ENCODE peak calls at places on chromosomes 5 and 9, in four cellular contexts. C is cardiac fibroblast, D is body of pancreas, G is stomach. E is an unnamed sample.

GRCh38 chr5:160423025-160423554 is 1.4 kb downstream of the PTTG1 start:
- DNase-seq in C (no peak), G (no peak), D (no peak), E (no peak)

GRCh38 chr5:154962494-154962893 is 21.6 kb downstream of the MRPL22 start:
- DNase-seq in C (no peak), D (no peak), G (no peak), E (peak)

GRCh38 chr5:164532226-164532937 is 1027.0 kb downstream of the MAT2B start:
- DNase-seq in G (no peak), C (no peak), D (no peak), E (no peak)

GRCh38 chr9:117725426-117725887 is 21.3 kb downstream of the TLR4 start:
- DNase-seq in G (no peak), D (peak), C (peak), E (peak)

GRCh38 chr5:154723740-154724505 is 31.3 kb upstream of the LARP1 start:
- DNase-seq in G (no peak), D (no peak), C (peak), E (peak)

GRCh38 chr5:1512541-1513291 is 11.0 kb downstream of the LPCAT1 start:
- DNase-seq in D (peak), C (no peak), G (peak), E (no peak)

GRCh38 chr9:87888501-87888900 is 5.8 kb downstream of the SPATA31E1 start:
- DNase-seq in D (no peak), C (no peak), G (no peak), E (no peak)

GRCh38 chr5:5158472-5158895 is 18.4 kb downstream of the ADAMTS16 start:
- DNase-seq in D (no peak), G (no peak), C (peak), E (peak)

GRCh38 chr5:160479926-160480325 is 58.3 kb downstream of the PTTG1 start:
- DNase-seq in G (no peak), C (peak), D (no peak), E (peak)

GRCh38 chr5:176364765-176365662 is at the start of gene ARL10:
- DNase-seq in C (peak), D (no peak), G (no peak), E (peak)

GRCh38 chr9:71637926-71638325 is 130.4 kb downstream of the CEMIP2 start:
- DNase-seq in D (no peak), G (no peak), C (no peak), E (no peak)

GRCh38 chr9:112856843-112857242 is 33.8 kb downstream of the SLC46A2 start:
- DNase-seq in C (no peak), G (no peak), D (no peak), E (no peak)

GRCh38 chr5:179134511-179134910 is 74.3 kb downstream of the ZNF354C start:
- DNase-seq in G (no peak), D (no peak), C (no peak), E (no peak)

GRCh38 chr9:130268521-130269131 is 3.1 kb downstream of the HMCN2 start:
- DNase-seq in G (no peak), D (no peak), C (no peak), E (no peak)
- TF ChIP-seq CTCF in G (no peak), D (no peak), C (no peak), E (no peak)

DNA sequence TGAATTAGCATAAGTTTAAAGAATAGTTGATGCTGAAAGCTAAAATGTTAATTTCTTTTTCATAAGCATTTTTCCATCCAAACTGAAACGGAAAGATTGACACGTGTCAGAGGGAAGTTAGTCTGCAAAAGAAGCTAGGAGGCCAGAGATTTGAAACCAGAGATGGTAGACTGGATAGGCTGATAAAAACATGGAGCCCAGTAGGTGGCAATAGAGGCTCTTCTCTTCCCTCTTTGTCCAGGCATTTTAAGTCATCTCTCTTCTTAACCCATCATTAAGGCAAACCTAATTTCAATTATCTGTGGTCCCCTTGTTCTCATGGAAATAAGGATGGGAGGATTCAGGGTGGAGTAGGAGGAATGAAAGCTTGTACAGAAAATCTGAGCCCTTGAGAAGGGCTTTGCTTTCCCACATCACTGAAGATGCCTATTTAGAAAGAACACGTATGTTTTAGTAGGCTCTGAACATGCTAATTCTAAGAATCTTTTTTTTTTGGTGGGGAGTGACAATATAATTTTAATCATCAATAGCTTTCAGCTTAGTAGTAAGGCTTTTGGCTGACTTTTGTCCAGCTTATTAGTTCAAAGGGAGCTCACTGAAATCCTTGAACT is 66.5 kb downstream of the ZNF474 start:
- DNase-seq in G (no peak), C (peak), D (peak), E (peak)
- H3K4me3 ChIP-seq in G (no peak), C (no peak), D (no peak), E (no peak)

GRCh38 chr5:132013006-132013689 is 1.7 kb upstream of the ACSL6 start:
- DNase-seq in D (no peak), C (no peak), G (peak), E (no peak)

GRCh38 chr5:132009706-132010405 is 1.6 kb downstream of the ACSL6 start:
- DNase-seq in D (no peak), G (no peak), C (no peak), E (no peak)

GRCh38 chr5:132012385-132013005 is 1.0 kb upstream of the ACSL6 start:
- DNase-seq in G (peak), D (no peak), C (peak), E (peak)

GRCh38 chr5:132010645-132011560 is 555 bp downstream of the ACSL6 start:
- DNase-seq in D (no peak), G (peak), C (no peak), E (no peak)

GRCh38 chr5:132011561-132012384 is at the start of gene ACSL6:
- DNase-seq in D (peak), C (no peak), G (peak), E (no peak)
- TF ChIP-seq CTCF in D (no peak), C (no peak), G (no peak), E (no peak)

GRCh38 chr5:172683696-172684464 is 42.8 kb downstream of the NEURL1B start:
- DNase-seq in G (no peak), D (no peak), C (no peak), E (no peak)
- H3K4me3 ChIP-seq in G (peak), D (no peak), C (no peak), E (no peak)

GRCh38 chr9:126126012-126126411 is 200.6 kb upstream of the MVB12B start:
- DNase-seq in C (no peak), D (no peak), G (no peak), E (no peak)

GRCh38 chr9:126131066-126132010 is 195.3 kb upstream of the MVB12B start:
- DNase-seq in C (no peak), G (peak), D (no peak), E (no peak)

GRCh38 chr9:126127591-126127990 is 199.0 kb upstream of the MVB12B start:
- DNase-seq in D (no peak), G (peak), C (no peak), E (no peak)

GRCh38 chr9:126126807-126127206 is 199.8 kb upstream of the MVB12B start:
- DNase-seq in C (no peak), G (peak), D (no peak), E (no peak)

GRCh38 chr9:126128494-126129142 is 198.0 kb upstream of the MVB12B start:
- DNase-seq in D (no peak), G (peak), C (no peak), E (no peak)
- TF ChIP-seq CTCF in D (no peak), G (no peak), C (no peak), E (no peak)

DNA sequence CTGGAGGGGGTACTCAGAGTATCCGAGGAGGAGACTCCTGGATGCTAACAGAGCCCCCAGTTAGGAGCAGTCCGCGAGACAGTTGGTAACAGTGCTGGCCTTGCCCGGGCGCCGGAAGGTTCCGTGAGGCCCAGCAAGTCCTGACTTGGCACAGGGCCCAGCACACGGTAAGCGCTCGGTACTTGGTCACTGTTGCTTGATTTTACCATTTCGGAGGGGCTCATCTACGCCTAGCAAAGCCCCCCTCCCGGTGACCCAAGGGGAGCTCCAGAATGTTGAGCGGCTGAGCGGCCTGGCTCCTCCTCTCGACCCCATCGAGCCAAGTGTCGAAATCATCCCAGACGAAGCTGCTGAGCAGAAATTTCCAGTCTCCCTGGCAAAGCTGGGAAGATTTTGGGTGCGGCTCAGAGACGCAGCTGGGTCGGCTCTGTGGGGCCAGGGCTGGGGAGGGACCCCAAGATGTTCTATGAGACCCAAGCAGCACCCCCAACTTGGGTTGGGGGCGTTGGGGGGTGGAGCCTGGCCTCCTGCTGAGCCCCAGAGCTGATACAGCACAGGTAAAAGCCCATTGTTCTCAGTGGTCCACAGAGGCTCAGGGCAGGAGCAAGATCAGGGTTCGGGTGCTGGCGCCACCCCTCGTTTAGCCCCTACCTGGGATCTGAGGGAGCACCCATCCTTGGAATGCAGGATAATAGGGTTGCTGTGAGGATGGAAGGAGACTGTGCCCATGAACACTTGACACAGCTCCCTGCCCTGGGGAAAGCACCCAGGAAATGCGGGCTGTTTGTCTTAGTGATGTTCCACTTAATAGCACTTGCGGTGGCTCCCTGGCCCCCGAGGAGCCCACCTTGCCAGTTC is 137.2 kb downstream of the C9orf50 start:
- DNase-seq in G (peak), C (peak), D (peak), E (peak)
- H3K4me3 ChIP-seq in G (peak), C (peak), D (no peak), E (no peak)

GRCh38 chr9:75185585-75186170 is 97.4 kb downstream of the OSTF1 start:
- DNase-seq in G (peak), D (peak), C (peak), E (peak)
- TF ChIP-seq CTCF in G (peak), D (peak), C (peak), E (peak)

GRCh38 chr9:95460627-95461164 is 56.1 kb downstream of the PTCH1 start:
- DNase-seq in C (no peak), D (no peak), G (no peak), E (no peak)

GRCh38 chr9:95459867-95460626 is 56.7 kb downstream of the PTCH1 start:
- DNase-seq in C (no peak), G (no peak), D (no peak), E (no peak)

GRCh38 chr9:95463145-95464060 is 53.4 kb downstream of the PTCH1 start:
- DNase-seq in C (no peak), D (no peak), G (no peak), E (no peak)

GRCh38 chr9:95462419-95463121 is 54.2 kb downstream of the PTCH1 start:
- DNase-seq in C (peak), G (peak), D (peak), E (peak)

GRCh38 chr9:95461448-95462381 is 55.1 kb downstream of the PTCH1 start:
- DNase-seq in D (no peak), C (no peak), G (no peak), E (no peak)
- H3K4me3 ChIP-seq in D (no peak), C (no peak), G (no peak), E (no peak)

GRCh38 chr5:140075371-140075770 is 32.3 kb upstream of the NRG2 start:
- DNase-seq in G (no peak), C (peak), D (no peak), E (peak)
- TF ChIP-seq CTCF in G (peak), C (no peak), D (no peak), E (peak)

E was measured in fibroblast of mammary gland.